ENCODE peak calls at places on chromosomes 6 and 20, in seven cellular contexts. E is suprapubic skin, M is K562, O is A549, I is stomach, Y is ovary, H is SK-N-SH. G is an unnamed sample.
A peak's percentile ranks its signal among the peaks of the same experiment; 100 is the strongest.

GRCh38 chr6:69719602-69720193 is 77.1 kb downstream of the LMBRD1 start:
- DNase-seq in Y (no peak), E (no peak), H (peak; percentile 22), I (no peak), O (peak; percentile 2), M (peak; percentile 8), G (no peak)

GRCh38 chr6:103000686-103001085 is 1607.2 kb downstream of the GRIK2 start:
- DNase-seq in I (no peak), H (no peak), Y (no peak), O (no peak), E (no peak), M (no peak), G (no peak)

GRCh38 chr6:89464295-89464694 is 31.3 kb downstream of the ANKRD6 start:
- DNase-seq in M (no peak), O (no peak), E (no peak), I (no peak), H (no peak), Y (no peak), G (no peak)

GRCh38 chr6:32047855-32048766 is 9.9 kb downstream of the CYP21A2 start:
- DNase-seq in Y (peak; percentile 69), H (peak; percentile 88), O (peak; percentile 34), E (peak; percentile 85), M (peak; percentile 84), I (peak; percentile 80), G (peak; percentile 82)

GRCh38 chr20:53943522-53944291 is 126.7 kb downstream of the BCAS1 start:
- DNase-seq in M (peak; percentile 56), O (peak; percentile 55), Y (no peak), I (no peak), E (no peak), H (peak; percentile 68), G (no peak)

GRCh38 chr6:42505377-42505702 is 53.6 kb upstream of the TRERF1 start:
- DNase-seq in Y (no peak), M (no peak), O (peak; percentile 16), E (no peak), H (no peak), I (no peak), G (no peak)

GRCh38 chr6:8939615-8940014 is 504.3 kb upstream of the SLC35B3 start:
- DNase-seq in O (peak; percentile 1), E (no peak), M (no peak), Y (no peak), H (no peak), I (no peak), G (no peak)

GRCh38 chr6:5936611-5937010 is 70.1 kb downstream of the NRN1 start:
- DNase-seq in H (no peak), O (no peak), M (no peak), E (no peak), Y (no peak), I (no peak), G (no peak)

GRCh38 chr6:106309766-106310373 is 15.7 kb downstream of the ATG5 start:
- DNase-seq in I (no peak), O (no peak), H (no peak), M (no peak), Y (no peak), E (no peak), G (no peak)

GRCh38 chr20:6575912-6576391 is 191.5 kb upstream of the BMP2 start:
- DNase-seq in O (no peak), I (no peak), E (no peak), H (peak; percentile 11), M (no peak), Y (no peak), G (no peak)

DNA sequence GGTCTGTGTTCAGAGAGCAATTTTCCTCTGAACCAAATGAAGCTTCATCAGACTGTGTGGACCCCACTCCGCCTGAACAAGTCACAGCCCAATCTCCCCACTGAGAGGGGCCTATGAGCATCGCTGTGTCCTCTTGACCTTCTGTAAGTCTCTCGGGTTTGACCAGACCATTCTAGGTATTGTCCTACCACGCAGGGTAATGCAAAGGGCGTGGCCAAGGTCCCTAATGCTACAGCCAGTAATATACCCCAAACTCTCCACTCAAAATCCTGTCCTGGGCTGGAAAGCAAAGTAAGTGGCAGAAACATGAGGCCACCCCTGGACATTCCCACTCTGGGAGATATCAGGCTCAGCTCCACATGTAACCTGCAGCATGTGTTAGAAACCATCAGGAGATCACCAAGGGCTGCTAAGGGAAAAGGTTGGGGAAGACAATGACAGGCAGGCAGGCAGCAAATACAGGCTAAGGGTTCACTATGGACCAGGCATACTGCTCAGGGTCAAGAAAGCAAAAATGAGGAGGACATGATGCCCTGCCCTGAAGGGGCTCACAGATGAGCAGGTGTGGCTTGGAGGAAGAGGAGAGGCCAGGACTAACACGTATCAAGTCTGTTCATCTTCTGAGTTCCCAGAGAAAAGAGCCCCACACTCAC is 33.4 kb downstream of the MRPL14 start:
- DNase-seq in E (no peak), H (no peak), M (no peak), O (no peak), I (no peak), Y (no peak), G (no peak)
- H3K27ac ChIP-seq in E (no peak overlapping the region), H (no peak overlapping the region), M (no peak overlapping the region), O (no peak overlapping the region), I (no peak overlapping the region), Y (no peak overlapping the region), G (no peak overlapping the region)

DNA sequence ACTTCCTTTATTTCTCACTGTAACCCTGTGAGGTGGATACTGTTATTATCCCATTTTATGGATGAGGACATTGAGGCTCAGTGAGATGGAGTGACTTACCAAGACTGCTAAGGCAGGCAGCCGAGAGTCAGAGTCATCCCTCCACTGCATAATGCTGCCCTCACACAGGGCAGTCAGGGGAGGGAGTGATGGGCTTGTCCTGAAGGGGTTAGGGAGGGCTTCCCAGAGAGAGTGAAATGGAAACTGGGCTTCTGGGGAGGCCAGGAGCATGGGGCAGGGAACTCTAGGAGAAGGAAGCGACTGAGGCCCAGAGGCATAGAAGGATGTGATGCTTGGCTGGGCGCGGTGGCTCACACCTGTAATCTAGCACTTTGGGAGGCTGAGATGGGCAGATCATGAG is 31.1 kb downstream of the TM9SF4 start:
- DNase-seq in O (no peak), I (no peak), E (no peak), Y (no peak), H (no peak), M (no peak), G (no peak)
- TF ChIP-seq CTCF in O (no peak), I (no peak), E (no peak), Y (no peak), H (no peak), M (no peak), G (no peak)

GRCh38 chr6:16761469-16762264 is 407 bp upstream of the ATXN1 start:
- DNase-seq in O (peak; percentile 61), I (peak; percentile 89), H (peak; percentile 79), E (peak; percentile 95), Y (peak; percentile 83), M (peak; percentile 64), G (peak; percentile 61)
- TF ChIP-seq EP300 in O (no peak), I (no peak), H (peak; percentile 49), E (no peak), Y (no peak), M (no peak), G (no peak)

DNA sequence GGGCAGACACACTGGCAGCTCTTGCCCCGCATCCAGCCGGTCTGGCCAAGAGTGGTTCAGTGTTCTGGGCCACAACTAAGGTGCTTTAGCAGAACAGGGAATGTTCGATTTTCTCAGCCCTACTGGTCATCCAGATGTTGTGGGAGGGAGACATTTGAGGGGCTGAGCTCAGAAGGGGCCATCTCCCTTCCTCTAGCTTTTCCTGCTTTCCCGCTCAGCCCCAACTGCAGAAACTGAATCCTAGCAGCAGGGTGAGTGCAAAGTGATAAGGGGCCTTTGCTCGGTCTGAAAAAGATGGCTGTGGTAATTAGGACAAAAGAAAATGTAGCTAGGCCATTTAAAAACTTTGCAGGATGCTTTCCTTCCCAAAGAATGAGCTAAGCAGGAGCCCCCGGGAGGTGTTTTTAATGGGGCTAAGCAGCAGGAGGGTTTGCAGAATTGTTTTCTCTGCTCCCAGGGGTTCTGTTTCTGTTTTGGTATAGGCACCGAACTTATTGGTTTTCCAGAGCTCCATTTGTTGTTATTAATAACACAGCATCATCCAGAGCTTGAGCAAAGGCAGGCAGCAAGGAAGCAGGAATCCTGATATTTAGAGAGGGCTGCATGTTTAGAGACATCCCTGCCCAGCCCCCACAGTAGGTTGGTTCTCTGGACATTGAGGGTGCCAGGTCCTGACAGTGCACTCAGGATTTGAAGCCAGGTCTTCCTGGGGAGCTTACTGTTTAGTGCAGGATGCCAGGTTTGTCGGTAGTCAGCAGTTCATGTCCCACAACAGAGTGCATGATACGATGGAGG is 210.9 kb downstream of the SLC24A3 start:
- DNase-seq in E (no peak), Y (no peak), I (no peak), M (no peak), H (no peak), O (no peak), G (no peak)
- H3K27ac ChIP-seq in E (no peak overlapping the region), Y (no peak overlapping the region), I (no peak overlapping the region), M (no peak overlapping the region), H (no peak overlapping the region), O (no peak overlapping the region), G (no peak overlapping the region)

GRCh38 chr6:19855510-19855909 is 18.3 kb downstream of the ID4 start:
- DNase-seq in O (no peak), I (no peak), E (no peak), M (no peak), H (no peak), Y (no peak), G (no peak)

GRCh38 chr6:19849196-19849595 is 12.0 kb downstream of the ID4 start:
- DNase-seq in E (no peak), H (no peak), M (no peak), Y (no peak), O (no peak), I (no peak), G (no peak)

GRCh38 chr6:19849736-19850135 is 12.6 kb downstream of the ID4 start:
- DNase-seq in M (no peak), O (no peak), I (no peak), E (no peak), Y (no peak), H (no peak), G (no peak)

GRCh38 chr6:19851273-19852089 is 14.3 kb downstream of the ID4 start:
- DNase-seq in O (peak; percentile 72), E (no peak), Y (no peak), I (no peak), H (peak; percentile 80), M (no peak), G (no peak)

GRCh38 chr6:19852090-19852457 is 14.9 kb downstream of the ID4 start:
- DNase-seq in H (no peak), O (no peak), M (no peak), Y (no peak), E (no peak), I (no peak), G (no peak)
- TF ChIP-seq CTCF in H (no peak), O (no peak), M (no peak), Y (no peak), E (no peak), I (no peak), G (no peak)

G was measured in tibial nerve.